ENCODE peak calls at places on chromosomes 16 and 17, in eight cellular contexts. One of them, this sample, is unnamed.

GRCh38 chr17:51560398-51560797 is 300.1 kb downstream of the UTP18 start:
- DNase-seq in fibroblast of mammary gland: no peak
- DNase-seq in adrenal gland: no peak
- DNase-seq in heart left ventricle: no peak
- DNase-seq in AG10803: no peak
- DNase-seq in cardiac fibroblast: no peak
- DNase-seq in transverse colon: no peak
- DNase-seq in cardiac muscle cell: no peak
- DNase-seq in this sample: no peak

GRCh38 chr17:49434821-49435581 is 20.3 kb upstream of the PHB1 start:
- DNase-seq in fibroblast of mammary gland: peak
- DNase-seq in adrenal gland: peak
- DNase-seq in heart left ventricle: no peak
- DNase-seq in AG10803: peak
- DNase-seq in cardiac fibroblast: peak
- DNase-seq in transverse colon: peak
- DNase-seq in cardiac muscle cell: peak
- DNase-seq in this sample: peak

GRCh38 chr16:66923247-66923851 is 2.0 kb downstream of the RRAD start:
- DNase-seq in fibroblast of mammary gland: peak
- DNase-seq in adrenal gland: peak
- DNase-seq in heart left ventricle: peak
- DNase-seq in AG10803: no peak
- DNase-seq in cardiac fibroblast: peak
- DNase-seq in transverse colon: no peak
- DNase-seq in cardiac muscle cell: no peak
- DNase-seq in this sample: no peak

GRCh38 chr16:57388359-57389086 is 16.0 kb upstream of the CCL17 start:
- DNase-seq in fibroblast of mammary gland: no peak
- DNase-seq in adrenal gland: no peak
- DNase-seq in heart left ventricle: no peak
- DNase-seq in AG10803: no peak
- DNase-seq in cardiac fibroblast: no peak
- DNase-seq in transverse colon: no peak
- DNase-seq in cardiac muscle cell: no peak
- DNase-seq in this sample: no peak

GRCh38 chr17:4004517-4005295 is 40.5 kb upstream of the ATP2A3 start:
- DNase-seq in fibroblast of mammary gland: peak
- DNase-seq in adrenal gland: peak
- DNase-seq in heart left ventricle: peak
- DNase-seq in AG10803: no peak
- DNase-seq in cardiac fibroblast: peak
- DNase-seq in transverse colon: peak
- DNase-seq in cardiac muscle cell: peak
- DNase-seq in this sample: no peak

GRCh38 chr16:84844049-84844350 is 24.2 kb downstream of the CRISPLD2 start:
- DNase-seq in fibroblast of mammary gland: no peak
- DNase-seq in adrenal gland: no peak
- DNase-seq in heart left ventricle: no peak
- DNase-seq in AG10803: peak
- DNase-seq in cardiac fibroblast: no peak
- DNase-seq in transverse colon: peak
- DNase-seq in cardiac muscle cell: no peak
- DNase-seq in this sample: no peak

GRCh38 chr17:73342057-73342522 is 30.3 kb upstream of the CDC42EP4 start:
- DNase-seq in fibroblast of mammary gland: peak
- DNase-seq in adrenal gland: peak
- DNase-seq in heart left ventricle: peak
- DNase-seq in AG10803: peak
- DNase-seq in cardiac fibroblast: peak
- DNase-seq in transverse colon: peak
- DNase-seq in cardiac muscle cell: peak
- DNase-seq in this sample: peak

GRCh38 chr16:58032710-58033293 is 7.2 kb downstream of the MMP15 start:
- DNase-seq in fibroblast of mammary gland: no peak
- DNase-seq in adrenal gland: peak
- DNase-seq in heart left ventricle: peak
- DNase-seq in AG10803: no peak
- DNase-seq in cardiac fibroblast: no peak
- DNase-seq in transverse colon: no peak
- DNase-seq in cardiac muscle cell: peak
- DNase-seq in this sample: no peak

GRCh38 chr17:34423978-34424813 is 61.2 kb upstream of the CCL1 start:
- DNase-seq in fibroblast of mammary gland: no peak
- DNase-seq in adrenal gland: peak
- DNase-seq in heart left ventricle: no peak
- DNase-seq in AG10803: no peak
- DNase-seq in cardiac fibroblast: no peak
- DNase-seq in transverse colon: no peak
- DNase-seq in cardiac muscle cell: no peak
- DNase-seq in this sample: no peak

GRCh38 chr17:47188799-47189731 is at the start of gene CDC27:
- DNase-seq in fibroblast of mammary gland: peak
- DNase-seq in adrenal gland: peak
- DNase-seq in heart left ventricle: peak
- DNase-seq in AG10803: peak
- DNase-seq in cardiac fibroblast: peak
- DNase-seq in transverse colon: peak
- DNase-seq in cardiac muscle cell: peak
- DNase-seq in this sample: peak
- TF ChIP-seq CTCF in fibroblast of mammary gland: no peak
- TF ChIP-seq CTCF in adrenal gland: no peak
- TF ChIP-seq CTCF in heart left ventricle: no peak
- TF ChIP-seq CTCF in AG10803: no peak
- TF ChIP-seq CTCF in cardiac fibroblast: no peak
- TF ChIP-seq CTCF in transverse colon: no peak
- TF ChIP-seq CTCF in cardiac muscle cell: no peak
- TF ChIP-seq CTCF in this sample: no peak

GRCh38 chr17:41585301-41585700 is 1.4 kb downstream of the KRT14 start:
- DNase-seq in fibroblast of mammary gland: no peak
- DNase-seq in adrenal gland: no peak
- DNase-seq in heart left ventricle: no peak
- DNase-seq in AG10803: no peak
- DNase-seq in cardiac fibroblast: no peak
- DNase-seq in transverse colon: no peak
- DNase-seq in cardiac muscle cell: peak
- DNase-seq in this sample: no peak
- H3K4me3 ChIP-seq in fibroblast of mammary gland: no peak
- H3K4me3 ChIP-seq in adrenal gland: no peak
- H3K4me3 ChIP-seq in heart left ventricle: no peak
- H3K4me3 ChIP-seq in AG10803: no peak
- H3K4me3 ChIP-seq in cardiac fibroblast: no peak
- H3K4me3 ChIP-seq in transverse colon: no peak
- H3K4me3 ChIP-seq in cardiac muscle cell: no peak
- H3K4me3 ChIP-seq in this sample: no peak

GRCh38 chr17:77284023-77284617 is 143.4 kb downstream of the SEC14L1 start:
- DNase-seq in fibroblast of mammary gland: no peak
- DNase-seq in adrenal gland: no peak
- DNase-seq in heart left ventricle: no peak
- DNase-seq in AG10803: no peak
- DNase-seq in cardiac fibroblast: no peak
- DNase-seq in transverse colon: no peak
- DNase-seq in cardiac muscle cell: no peak
- DNase-seq in this sample: no peak

GRCh38 chr17:77282524-77283515 is 142.1 kb downstream of the SEC14L1 start:
- DNase-seq in fibroblast of mammary gland: peak
- DNase-seq in adrenal gland: no peak
- DNase-seq in heart left ventricle: no peak
- DNase-seq in AG10803: peak
- DNase-seq in cardiac fibroblast: peak
- DNase-seq in transverse colon: peak
- DNase-seq in cardiac muscle cell: no peak
- DNase-seq in this sample: no peak

GRCh38 chr17:77280304-77280910 is 139.6 kb downstream of the SEC14L1 start:
- DNase-seq in fibroblast of mammary gland: peak
- DNase-seq in adrenal gland: no peak
- DNase-seq in heart left ventricle: no peak
- DNase-seq in AG10803: peak
- DNase-seq in cardiac fibroblast: peak
- DNase-seq in transverse colon: peak
- DNase-seq in cardiac muscle cell: no peak
- DNase-seq in this sample: no peak

GRCh38 chr17:77281024-77281903 is 140.5 kb downstream of the SEC14L1 start:
- DNase-seq in fibroblast of mammary gland: no peak
- DNase-seq in adrenal gland: peak
- DNase-seq in heart left ventricle: peak
- DNase-seq in AG10803: peak
- DNase-seq in cardiac fibroblast: no peak
- DNase-seq in transverse colon: peak
- DNase-seq in cardiac muscle cell: peak
- DNase-seq in this sample: no peak

GRCh38 chr17:77281904-77282367 is 141.2 kb downstream of the SEC14L1 start:
- DNase-seq in fibroblast of mammary gland: no peak
- DNase-seq in adrenal gland: no peak
- DNase-seq in heart left ventricle: no peak
- DNase-seq in AG10803: no peak
- DNase-seq in cardiac fibroblast: no peak
- DNase-seq in transverse colon: peak
- DNase-seq in cardiac muscle cell: no peak
- DNase-seq in this sample: no peak
- TF ChIP-seq CTCF in fibroblast of mammary gland: no peak
- TF ChIP-seq CTCF in adrenal gland: no peak
- TF ChIP-seq CTCF in heart left ventricle: no peak
- TF ChIP-seq CTCF in AG10803: no peak
- TF ChIP-seq CTCF in cardiac fibroblast: no peak
- TF ChIP-seq CTCF in transverse colon: no peak
- TF ChIP-seq CTCF in cardiac muscle cell: no peak
- TF ChIP-seq CTCF in this sample: no peak

GRCh38 chr16:10180771-10181163 is 1.5 kb downstream of the GRIN2A start:
- DNase-seq in fibroblast of mammary gland: no peak
- DNase-seq in adrenal gland: peak
- DNase-seq in heart left ventricle: no peak
- DNase-seq in AG10803: no peak
- DNase-seq in cardiac fibroblast: peak
- DNase-seq in transverse colon: no peak
- DNase-seq in cardiac muscle cell: peak
- DNase-seq in this sample: no peak
- H3K4me3 ChIP-seq in fibroblast of mammary gland: no peak
- H3K4me3 ChIP-seq in adrenal gland: peak
- H3K4me3 ChIP-seq in heart left ventricle: peak
- H3K4me3 ChIP-seq in AG10803: no peak
- H3K4me3 ChIP-seq in cardiac fibroblast: no peak
- H3K4me3 ChIP-seq in transverse colon: no peak
- H3K4me3 ChIP-seq in cardiac muscle cell: peak
- H3K4me3 ChIP-seq in this sample: peak

GRCh38 chr17:15999974-16000827 is 577 bp downstream of the TTC19 start:
- DNase-seq in fibroblast of mammary gland: peak
- DNase-seq in adrenal gland: peak
- DNase-seq in heart left ventricle: no peak
- DNase-seq in AG10803: peak
- DNase-seq in cardiac fibroblast: peak
- DNase-seq in transverse colon: no peak
- DNase-seq in cardiac muscle cell: peak
- DNase-seq in this sample: no peak

GRCh38 chr17:16001498-16001897 is 1.9 kb downstream of the TTC19 start:
- DNase-seq in fibroblast of mammary gland: peak
- DNase-seq in adrenal gland: no peak
- DNase-seq in heart left ventricle: no peak
- DNase-seq in AG10803: peak
- DNase-seq in cardiac fibroblast: peak
- DNase-seq in transverse colon: no peak
- DNase-seq in cardiac muscle cell: no peak
- DNase-seq in this sample: no peak

GRCh38 chr17:15996322-15996721 is 3.2 kb downstream of the ZSWIM7 start:
- DNase-seq in fibroblast of mammary gland: no peak
- DNase-seq in adrenal gland: no peak
- DNase-seq in heart left ventricle: no peak
- DNase-seq in AG10803: no peak
- DNase-seq in cardiac fibroblast: no peak
- DNase-seq in transverse colon: no peak
- DNase-seq in cardiac muscle cell: no peak
- DNase-seq in this sample: no peak

GRCh38 chr17:15998031-15998574 is 1.4 kb downstream of the ZSWIM7 start:
- DNase-seq in fibroblast of mammary gland: no peak
- DNase-seq in adrenal gland: no peak
- DNase-seq in heart left ventricle: no peak
- DNase-seq in AG10803: no peak
- DNase-seq in cardiac fibroblast: no peak
- DNase-seq in transverse colon: no peak
- DNase-seq in cardiac muscle cell: no peak
- DNase-seq in this sample: no peak

GRCh38 chr17:15999141-15999973 is at the start of the genes TTC19 and ZSWIM7:
- DNase-seq in fibroblast of mammary gland: peak
- DNase-seq in adrenal gland: peak
- DNase-seq in heart left ventricle: peak
- DNase-seq in AG10803: peak
- DNase-seq in cardiac fibroblast: peak
- DNase-seq in transverse colon: peak
- DNase-seq in cardiac muscle cell: peak
- DNase-seq in this sample: peak
- TF ChIP-seq CTCF in fibroblast of mammary gland: no peak
- TF ChIP-seq CTCF in adrenal gland: no peak
- TF ChIP-seq CTCF in heart left ventricle: no peak
- TF ChIP-seq CTCF in AG10803: no peak
- TF ChIP-seq CTCF in cardiac fibroblast: no peak
- TF ChIP-seq CTCF in transverse colon: peak
- TF ChIP-seq CTCF in cardiac muscle cell: no peak
- TF ChIP-seq CTCF in this sample: no peak

GRCh38 chr17:63476494-63476856 is 386 bp upstream of the ACE start:
- DNase-seq in fibroblast of mammary gland: no peak
- DNase-seq in adrenal gland: no peak
- DNase-seq in heart left ventricle: no peak
- DNase-seq in AG10803: no peak
- DNase-seq in cardiac fibroblast: no peak
- DNase-seq in transverse colon: no peak
- DNase-seq in cardiac muscle cell: peak
- DNase-seq in this sample: no peak
- H3K4me3 ChIP-seq in fibroblast of mammary gland: peak
- H3K4me3 ChIP-seq in adrenal gland: peak
- H3K4me3 ChIP-seq in heart left ventricle: peak
- H3K4me3 ChIP-seq in AG10803: peak
- H3K4me3 ChIP-seq in cardiac fibroblast: peak
- H3K4me3 ChIP-seq in transverse colon: peak
- H3K4me3 ChIP-seq in cardiac muscle cell: peak
- H3K4me3 ChIP-seq in this sample: peak

DNA sequence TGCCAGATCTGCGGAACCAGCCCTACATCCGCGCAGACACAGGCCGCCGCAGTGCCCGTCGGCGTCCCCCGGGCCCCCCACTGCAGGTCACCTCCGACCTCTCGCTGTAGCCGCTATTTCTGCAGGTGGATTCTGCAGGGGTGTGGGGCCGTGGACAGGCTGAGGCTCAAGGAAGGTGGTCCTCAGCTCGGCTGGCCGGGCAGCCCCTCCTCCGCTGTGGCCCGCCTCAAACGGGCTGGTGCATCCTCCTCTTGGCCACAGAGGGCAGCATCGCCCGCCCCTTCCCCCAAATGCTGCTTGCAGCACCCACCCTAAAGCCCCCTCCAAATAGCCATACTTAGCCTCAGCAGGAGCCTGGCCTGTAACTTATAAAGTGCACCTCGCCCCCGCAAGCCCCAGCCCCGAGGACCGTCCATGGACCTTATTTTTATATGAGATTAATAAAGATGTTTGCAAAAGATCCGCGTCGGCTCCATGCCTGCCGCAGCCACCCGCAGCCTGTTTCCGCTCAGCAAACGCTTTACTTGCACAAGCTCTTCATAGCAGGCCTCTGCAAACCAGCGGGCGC is 14.9 kb downstream of the SPATA32 start:
- DNase-seq in fibroblast of mammary gland: no peak
- DNase-seq in adrenal gland: peak
- DNase-seq in heart left ventricle: no peak
- DNase-seq in AG10803: no peak
- DNase-seq in cardiac fibroblast: no peak
- DNase-seq in transverse colon: no peak
- DNase-seq in cardiac muscle cell: peak
- DNase-seq in this sample: no peak
- TF ChIP-seq CTCF in fibroblast of mammary gland: peak
- TF ChIP-seq CTCF in adrenal gland: peak
- TF ChIP-seq CTCF in heart left ventricle: peak
- TF ChIP-seq CTCF in AG10803: peak
- TF ChIP-seq CTCF in cardiac fibroblast: peak
- TF ChIP-seq CTCF in transverse colon: no peak
- TF ChIP-seq CTCF in cardiac muscle cell: peak
- TF ChIP-seq CTCF in this sample: peak

This sample was measured in retinal pigment epithelial cell.